ENCODE peak calls at places on chromosomes 12 and 14, in eight cellular contexts. One of them, this sample, is unnamed.

GRCh38 chr14:102295301-102295700 is 9.7 kb downstream of the MOK start:
- DNase-seq in upper lobe of left lung: no peak
- DNase-seq in ovary: no peak
- DNase-seq in GM12878: no peak
- DNase-seq in esophagus muscularis mucosa: no peak
- DNase-seq in A549: peak; percentile 51
- DNase-seq in sigmoid colon: no peak
- DNase-seq in lower leg skin: no peak
- DNase-seq in this sample: no peak

GRCh38 chr14:36217732-36218131 is 41.2 kb upstream of the PTCSC3 start:
- DNase-seq in sigmoid colon: no peak
- DNase-seq in upper lobe of left lung: no peak
- DNase-seq in ovary: no peak
- DNase-seq in GM12878: no peak
- DNase-seq in A549: no peak
- DNase-seq in lower leg skin: no peak
- DNase-seq in esophagus muscularis mucosa: no peak
- DNase-seq in this sample: no peak

GRCh38 chr14:99720941-99721791 is 37.1 kb downstream of the CYP46A1 start:
- DNase-seq in esophagus muscularis mucosa: no peak
- DNase-seq in A549: no peak
- DNase-seq in ovary: no peak
- DNase-seq in GM12878: no peak
- DNase-seq in upper lobe of left lung: no peak
- DNase-seq in sigmoid colon: no peak
- DNase-seq in lower leg skin: peak; percentile 73
- DNase-seq in this sample: no peak

GRCh38 chr12:13362260-13362841 is 165.8 kb downstream of the EMP1 start:
- DNase-seq in upper lobe of left lung: no peak
- DNase-seq in lower leg skin: no peak
- DNase-seq in ovary: no peak
- DNase-seq in esophagus muscularis mucosa: peak; percentile 91
- DNase-seq in A549: peak; percentile 60
- DNase-seq in sigmoid colon: peak; percentile 71
- DNase-seq in GM12878: no peak
- DNase-seq in this sample: no peak

GRCh38 chr12:91774471-91774921 is 371.1 kb downstream of the BTG1 start:
- DNase-seq in GM12878: no peak
- DNase-seq in A549: no peak
- DNase-seq in lower leg skin: no peak
- DNase-seq in esophagus muscularis mucosa: no peak
- DNase-seq in sigmoid colon: no peak
- DNase-seq in ovary: no peak
- DNase-seq in upper lobe of left lung: no peak
- DNase-seq in this sample: no peak

GRCh38 chr14:70692210-70692609 is 50.5 kb downstream of the TTC9 start:
- DNase-seq in upper lobe of left lung: no peak
- DNase-seq in ovary: no peak
- DNase-seq in lower leg skin: no peak
- DNase-seq in A549: no peak
- DNase-seq in sigmoid colon: peak; percentile 74
- DNase-seq in GM12878: no peak
- DNase-seq in esophagus muscularis mucosa: no peak
- DNase-seq in this sample: no peak

GRCh38 chr12:57724003-57724935 is 14.3 kb downstream of the AGAP2 start:
- DNase-seq in ovary: no peak
- DNase-seq in GM12878: no peak
- DNase-seq in sigmoid colon: no peak
- DNase-seq in A549: no peak
- DNase-seq in upper lobe of left lung: no peak
- DNase-seq in lower leg skin: peak; percentile 79
- DNase-seq in esophagus muscularis mucosa: peak; percentile 89
- DNase-seq in this sample: no peak

GRCh38 chr14:91119556-91120311 is 5.9 kb downstream of the DGLUCY start:
- DNase-seq in esophagus muscularis mucosa: no peak
- DNase-seq in lower leg skin: no peak
- DNase-seq in A549: no peak
- DNase-seq in sigmoid colon: no peak
- DNase-seq in upper lobe of left lung: no peak
- DNase-seq in ovary: no peak
- DNase-seq in GM12878: no peak
- DNase-seq in this sample: no peak

GRCh38 chr12:124390442-124391116 is 95.7 kb downstream of the RFLNA start:
- DNase-seq in sigmoid colon: peak; percentile 89
- DNase-seq in ovary: peak; percentile 54
- DNase-seq in upper lobe of left lung: peak; percentile 91
- DNase-seq in A549: peak; percentile 77
- DNase-seq in lower leg skin: peak; percentile 93
- DNase-seq in GM12878: peak; percentile 23
- DNase-seq in esophagus muscularis mucosa: no peak
- DNase-seq in this sample: no peak

GRCh38 chr12:51907083-51907863 is at the start of gene ACVRL1:
- DNase-seq in lower leg skin: peak; percentile 88
- DNase-seq in A549: no peak
- DNase-seq in GM12878: no peak
- DNase-seq in upper lobe of left lung: peak; percentile 86
- DNase-seq in sigmoid colon: peak; percentile 69
- DNase-seq in ovary: no peak
- DNase-seq in esophagus muscularis mucosa: no peak
- DNase-seq in this sample: no peak

GRCh38 chr12:75564398-75564797 is 53.0 kb upstream of the KRR1 start:
- DNase-seq in lower leg skin: no peak
- DNase-seq in sigmoid colon: no peak
- DNase-seq in upper lobe of left lung: no peak
- DNase-seq in ovary: no peak
- DNase-seq in A549: no peak
- DNase-seq in GM12878: no peak
- DNase-seq in esophagus muscularis mucosa: no peak
- DNase-seq in this sample: no peak

GRCh38 chr14:20606190-20606901 is 15.2 kb upstream of the RNASE12 start:
- DNase-seq in GM12878: no peak
- DNase-seq in sigmoid colon: no peak
- DNase-seq in lower leg skin: no peak
- DNase-seq in ovary: no peak
- DNase-seq in esophagus muscularis mucosa: no peak
- DNase-seq in upper lobe of left lung: no peak
- DNase-seq in A549: peak; percentile 44
- DNase-seq in this sample: no peak

GRCh38 chr14:23302290-23303225 is at the start of gene PPP1R3E:
- DNase-seq in upper lobe of left lung: peak; percentile 94
- DNase-seq in lower leg skin: peak; percentile 95
- DNase-seq in A549: peak; percentile 40
- DNase-seq in sigmoid colon: peak; percentile 88
- DNase-seq in GM12878: no peak
- DNase-seq in esophagus muscularis mucosa: peak; percentile 94
- DNase-seq in ovary: peak; percentile 75
- DNase-seq in this sample: no peak

GRCh38 chr14:23300687-23301223 is 1.9 kb downstream of the PPP1R3E start:
- DNase-seq in lower leg skin: peak; percentile 92
- DNase-seq in esophagus muscularis mucosa: no peak
- DNase-seq in sigmoid colon: peak; percentile 83
- DNase-seq in ovary: peak; percentile 63
- DNase-seq in A549: no peak
- DNase-seq in upper lobe of left lung: no peak
- DNase-seq in GM12878: no peak
- DNase-seq in this sample: no peak

GRCh38 chr14:23299986-23300686 is 2.5 kb downstream of the PPP1R3E start:
- DNase-seq in lower leg skin: no peak
- DNase-seq in esophagus muscularis mucosa: no peak
- DNase-seq in GM12878: no peak
- DNase-seq in sigmoid colon: no peak
- DNase-seq in upper lobe of left lung: no peak
- DNase-seq in ovary: peak; percentile 54
- DNase-seq in A549: no peak
- DNase-seq in this sample: no peak

GRCh38 chr14:23301969-23302289 is 730 bp downstream of the PPP1R3E start:
- DNase-seq in ovary: no peak
- DNase-seq in esophagus muscularis mucosa: no peak
- DNase-seq in A549: no peak
- DNase-seq in GM12878: no peak
- DNase-seq in sigmoid colon: no peak
- DNase-seq in upper lobe of left lung: peak; percentile 93
- DNase-seq in lower leg skin: no peak
- DNase-seq in this sample: no peak

DNA sequence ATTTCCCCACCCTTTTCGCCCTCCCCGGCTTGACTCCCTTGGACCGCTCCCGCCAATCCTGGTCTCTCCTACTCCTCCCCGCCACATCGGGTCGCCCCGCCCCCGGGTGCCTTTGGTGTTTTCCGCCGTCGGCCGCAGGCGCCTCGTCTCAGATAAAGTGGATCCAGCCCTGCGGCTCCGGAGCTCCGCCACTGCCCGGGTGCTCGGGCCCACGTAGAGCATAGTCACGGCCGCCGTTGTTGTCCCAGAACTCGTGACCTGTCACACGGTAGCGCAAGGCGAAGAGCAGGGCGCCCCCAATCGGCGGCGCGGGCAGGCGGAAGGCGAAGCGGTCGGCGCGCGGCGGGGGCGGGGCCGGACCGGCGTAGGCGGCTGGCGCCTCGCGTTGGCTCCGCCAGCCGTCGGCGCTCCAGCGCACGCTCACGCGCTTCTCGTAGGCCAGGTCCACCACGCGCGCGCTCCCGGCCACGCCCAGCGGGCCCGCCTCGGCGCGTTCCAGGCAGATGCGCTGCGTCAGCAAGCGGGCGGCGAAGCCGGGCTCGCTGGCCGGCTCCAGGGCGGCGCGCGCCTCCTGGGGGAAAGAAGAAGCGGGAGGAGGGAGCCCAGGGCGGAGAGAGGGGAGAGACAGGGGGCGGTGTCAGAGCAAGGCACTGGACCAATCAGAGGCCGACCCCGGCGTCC is 1.2 kb downstream of the PPP1R3E start:
- DNase-seq in sigmoid colon: peak; percentile 99
- DNase-seq in A549: peak; percentile 96
- DNase-seq in ovary: peak; percentile 98
- DNase-seq in GM12878: peak; percentile 91
- DNase-seq in esophagus muscularis mucosa: peak; percentile 99
- DNase-seq in upper lobe of left lung: peak; percentile 100
- DNase-seq in lower leg skin: peak; percentile 99
- DNase-seq in this sample: peak; percentile 93
- TF ChIP-seq POLR2A in sigmoid colon: peak; percentile 55
- TF ChIP-seq POLR2A in A549: peak; percentile 45
- TF ChIP-seq POLR2A in ovary: peak; percentile 67
- TF ChIP-seq POLR2A in GM12878: peak; percentile 78
- TF ChIP-seq POLR2A in esophagus muscularis mucosa: peak; percentile 27
- TF ChIP-seq POLR2A in upper lobe of left lung: no peak
- TF ChIP-seq POLR2A in lower leg skin: no peak
- TF ChIP-seq POLR2A in this sample: no peak

DNA sequence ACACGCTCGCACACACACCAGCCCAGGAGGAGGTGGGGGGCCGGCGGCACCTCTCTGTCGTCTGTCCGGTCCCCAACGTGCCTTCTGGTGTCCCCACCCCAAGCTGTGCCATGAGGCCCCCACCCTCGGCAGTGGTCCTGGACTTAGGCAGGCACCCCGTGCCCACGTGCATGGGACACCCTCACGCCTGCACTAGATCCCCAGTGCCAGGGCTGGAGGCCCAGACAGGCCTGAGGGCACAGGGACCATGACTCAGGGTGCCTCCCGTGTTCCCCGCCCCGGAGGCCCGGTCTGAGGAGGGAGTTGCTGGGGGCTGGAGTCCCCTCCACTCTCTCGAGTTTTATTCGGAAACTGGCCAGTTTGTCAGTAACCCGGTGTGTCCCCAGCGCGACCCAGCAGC is 38.8 kb downstream of the LRCOL1 start:
- DNase-seq in A549: no peak
- DNase-seq in GM12878: no peak
- DNase-seq in upper lobe of left lung: peak; percentile 73
- DNase-seq in lower leg skin: no peak
- DNase-seq in esophagus muscularis mucosa: no peak
- DNase-seq in sigmoid colon: no peak
- DNase-seq in ovary: no peak
- DNase-seq in this sample: no peak
- H3K4me3 ChIP-seq in A549: no peak overlapping the region
- H3K4me3 ChIP-seq in GM12878: no peak overlapping the region
- H3K4me3 ChIP-seq in upper lobe of left lung: no peak overlapping the region
- H3K4me3 ChIP-seq in lower leg skin: no peak overlapping the region
- H3K4me3 ChIP-seq in esophagus muscularis mucosa: no peak overlapping the region
- H3K4me3 ChIP-seq in sigmoid colon: no peak overlapping the region
- H3K4me3 ChIP-seq in ovary: no peak overlapping the region
- H3K4me3 ChIP-seq in this sample: no peak overlapping the region

GRCh38 chr12:54292083-54292930 is 8.5 kb downstream of the NFE2 start:
- DNase-seq in upper lobe of left lung: peak; percentile 59
- DNase-seq in ovary: no peak
- DNase-seq in sigmoid colon: no peak
- DNase-seq in A549: no peak
- DNase-seq in GM12878: no peak
- DNase-seq in esophagus muscularis mucosa: no peak
- DNase-seq in lower leg skin: peak; percentile 80
- DNase-seq in this sample: no peak

GRCh38 chr12:54282949-54283593 is 2.5 kb downstream of the HNRNPA1 start:
- DNase-seq in esophagus muscularis mucosa: no peak
- DNase-seq in A549: no peak
- DNase-seq in sigmoid colon: no peak
- DNase-seq in ovary: no peak
- DNase-seq in lower leg skin: no peak
- DNase-seq in GM12878: no peak
- DNase-seq in upper lobe of left lung: no peak
- DNase-seq in this sample: no peak

GRCh38 chr12:54286042-54286931 is 5.8 kb downstream of the HNRNPA1 start:
- DNase-seq in A549: no peak
- DNase-seq in GM12878: no peak
- DNase-seq in ovary: no peak
- DNase-seq in upper lobe of left lung: no peak
- DNase-seq in esophagus muscularis mucosa: no peak
- DNase-seq in sigmoid colon: no peak
- DNase-seq in lower leg skin: no peak
- DNase-seq in this sample: no peak

GRCh38 chr12:54285150-54286041 is 4.9 kb downstream of the HNRNPA1 start:
- DNase-seq in GM12878: no peak
- DNase-seq in upper lobe of left lung: no peak
- DNase-seq in ovary: no peak
- DNase-seq in lower leg skin: no peak
- DNase-seq in esophagus muscularis mucosa: no peak
- DNase-seq in A549: no peak
- DNase-seq in sigmoid colon: no peak
- DNase-seq in this sample: no peak

GRCh38 chr12:54287316-54288157 is 7.0 kb downstream of the HNRNPA1 start:
- DNase-seq in esophagus muscularis mucosa: no peak
- DNase-seq in lower leg skin: no peak
- DNase-seq in sigmoid colon: no peak
- DNase-seq in upper lobe of left lung: no peak
- DNase-seq in A549: no peak
- DNase-seq in ovary: no peak
- DNase-seq in GM12878: no peak
- DNase-seq in this sample: no peak
- TF ChIP-seq POLR2A in esophagus muscularis mucosa: no peak
- TF ChIP-seq POLR2A in lower leg skin: no peak
- TF ChIP-seq POLR2A in sigmoid colon: no peak
- TF ChIP-seq POLR2A in upper lobe of left lung: no peak
- TF ChIP-seq POLR2A in A549: no peak
- TF ChIP-seq POLR2A in ovary: no peak
- TF ChIP-seq POLR2A in GM12878: peak; percentile 81
- TF ChIP-seq POLR2A in this sample: no peak

DNA sequence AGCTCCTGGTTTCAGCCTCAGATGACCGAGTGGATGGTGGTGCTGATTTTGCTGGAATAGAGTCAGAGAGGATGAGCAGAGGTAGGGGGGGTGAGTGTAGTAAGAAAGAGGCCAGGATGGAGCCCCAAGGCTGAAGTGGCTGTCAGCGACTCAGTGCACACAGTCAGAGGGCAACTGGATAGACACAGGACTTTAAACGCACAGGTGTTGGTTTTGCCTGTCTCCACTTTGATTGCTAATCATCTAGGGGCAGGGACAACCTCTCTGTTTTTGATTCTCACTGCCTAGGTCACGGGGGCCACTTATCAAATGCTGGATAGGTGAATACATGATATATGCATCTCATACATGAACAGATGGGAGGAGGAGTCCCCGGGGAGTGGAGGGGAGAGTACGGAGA is 99.5 kb downstream of the EGLN3 start:
- DNase-seq in A549: no peak
- DNase-seq in GM12878: no peak
- DNase-seq in lower leg skin: no peak
- DNase-seq in upper lobe of left lung: no peak
- DNase-seq in esophagus muscularis mucosa: peak; percentile 87
- DNase-seq in ovary: no peak
- DNase-seq in sigmoid colon: no peak
- DNase-seq in this sample: no peak
- H3K4me3 ChIP-seq in A549: no peak overlapping the region
- H3K4me3 ChIP-seq in GM12878: no peak overlapping the region
- H3K4me3 ChIP-seq in lower leg skin: no peak overlapping the region
- H3K4me3 ChIP-seq in upper lobe of left lung: no peak overlapping the region
- H3K4me3 ChIP-seq in esophagus muscularis mucosa: no peak overlapping the region
- H3K4me3 ChIP-seq in ovary: no peak overlapping the region
- H3K4me3 ChIP-seq in sigmoid colon: no peak overlapping the region
- H3K4me3 ChIP-seq in this sample: no peak overlapping the region

This sample was measured in esophagus squamous epithelium.